ENCODE peak calls at places on chromosomes 4 and X, in nine cellular contexts. C, Z, K, H, M, A, N, B and E are unnamed samples. For H3K36me3, the result is how much of the 10 kb centered on the place peaks cover.

GRCh38 chr4:91965166-91965565 is 338.6 kb upstream of the GRID2 start:
- DNase-seq in C (no peak), Z (no peak), K (no peak), H (no peak), M (no peak), A (no peak), N (no peak), B (no peak), E (no peak)

GRCh38 chr4:148774134-148774533 is 331.9 kb upstream of the NR3C2 start:
- DNase-seq in C (no peak), Z (no peak), K (no peak), H (no peak), M (no peak), A (no peak), N (no peak), B (no peak), E (no peak)

GRCh38 chrX:15686818-15687685 is 22.4 kb upstream of the CLTRN start:
- DNase-seq in C (peak), Z (peak), K (peak), H (peak), M (peak), A (peak), N (no peak), B (peak), E (peak)

GRCh38 chr4:184635381-184635780 is 13.9 kb downstream of the CASP3 start:
- DNase-seq in C (no peak), Z (no peak), K (no peak), H (no peak), M (no peak), A (no peak), N (no peak), B (no peak), E (no peak)

GRCh38 chr4:26020896-26021295 is 106.9 kb downstream of the SMIM20 start:
- DNase-seq in C (peak), Z (no peak), K (no peak), H (peak), M (no peak), A (no peak), N (no peak), B (no peak), E (no peak)

GRCh38 chr4:39528056-39528465 is 822 bp upstream of the UGDH start:
- DNase-seq in C (peak), Z (no peak), K (no peak), H (peak), M (no peak), A (no peak), N (peak), B (no peak), E (no peak)

GRCh38 chrX:150162141-150162540 is 201.0 kb upstream of the MAMLD1 start:
- DNase-seq in C (no peak), Z (no peak), K (no peak), H (peak), M (no peak), A (no peak), N (no peak), B (no peak), E (no peak)

GRCh38 chrX:151505796-151506195 is 57.7 kb upstream of the PASD1 start:
- DNase-seq in C (no peak), Z (no peak), K (peak), H (peak), M (peak), A (no peak), N (no peak), B (peak), E (peak)

GRCh38 chrX:71545364-71545763 is 12.5 kb downstream of the OGT start:
- DNase-seq in C (no peak), Z (no peak), K (no peak), H (no peak), M (no peak), A (peak), N (no peak), B (no peak), E (no peak)

GRCh38 chrX:71546879-71547278 is 14.0 kb downstream of the OGT start:
- DNase-seq in C (no peak), Z (no peak), K (no peak), H (no peak), M (no peak), A (no peak), N (no peak), B (no peak), E (no peak)

GRCh38 chrX:71556026-71556425 is 22.2 kb upstream of the GCNA start:
- DNase-seq in C (no peak), Z (no peak), K (no peak), H (no peak), M (no peak), A (no peak), N (no peak), B (no peak), E (no peak)

GRCh38 chrX:71547339-71547738 is 14.4 kb downstream of the OGT start:
- DNase-seq in C (no peak), Z (no peak), K (peak), H (no peak), M (no peak), A (no peak), N (no peak), B (no peak), E (no peak)

GRCh38 chrX:71550578-71550977 is 17.7 kb downstream of the OGT start:
- DNase-seq in C (no peak), Z (no peak), K (no peak), H (no peak), M (no peak), A (no peak), N (no peak), B (no peak), E (no peak)
- H3K36me3 ChIP-seq in C (under half), Z (under half), K (under half), H (under half), M (under half), A (under half), N (half or more), B (half or more), E (half or more)

DNA sequence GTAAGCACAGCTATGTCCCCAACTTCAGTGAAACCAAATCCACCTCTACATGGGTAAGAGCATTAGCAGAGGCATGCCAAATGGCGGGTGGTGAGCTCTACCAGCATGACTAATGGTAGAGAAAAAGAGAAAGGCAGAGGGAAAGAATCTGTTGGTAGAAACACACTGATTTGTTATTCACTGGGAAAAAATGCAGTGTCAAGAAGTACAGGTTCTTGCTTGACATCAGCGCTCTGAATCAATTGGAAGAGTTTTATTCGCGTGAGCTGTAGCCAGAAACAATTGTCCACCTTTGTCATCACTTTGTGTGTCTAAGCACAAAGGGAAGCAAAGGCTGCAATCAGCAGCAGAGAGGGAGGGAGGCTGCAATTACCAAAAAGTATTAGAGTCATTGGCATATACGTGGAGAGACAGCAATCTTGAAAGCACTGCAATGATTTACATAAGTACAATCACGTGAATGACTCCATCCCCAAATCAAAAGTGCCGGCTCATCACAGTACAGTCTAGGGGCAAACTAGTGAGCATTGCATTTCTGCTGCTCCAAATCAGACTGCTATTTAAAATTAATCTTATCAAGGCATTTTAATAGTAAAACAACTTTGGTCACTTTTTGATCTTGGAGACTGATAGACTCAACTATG is 67.7 kb upstream of the HS3ST1 start:
- DNase-seq in C (peak), Z (no peak), K (no peak), H (no peak), M (no peak), A (no peak), N (no peak), B (no peak), E (no peak)
- H3K36me3 ChIP-seq in C (under half), Z (under half), K (under half), H (under half), M (under half), A (under half), N (under half), B (under half), E (under half)

DNA sequence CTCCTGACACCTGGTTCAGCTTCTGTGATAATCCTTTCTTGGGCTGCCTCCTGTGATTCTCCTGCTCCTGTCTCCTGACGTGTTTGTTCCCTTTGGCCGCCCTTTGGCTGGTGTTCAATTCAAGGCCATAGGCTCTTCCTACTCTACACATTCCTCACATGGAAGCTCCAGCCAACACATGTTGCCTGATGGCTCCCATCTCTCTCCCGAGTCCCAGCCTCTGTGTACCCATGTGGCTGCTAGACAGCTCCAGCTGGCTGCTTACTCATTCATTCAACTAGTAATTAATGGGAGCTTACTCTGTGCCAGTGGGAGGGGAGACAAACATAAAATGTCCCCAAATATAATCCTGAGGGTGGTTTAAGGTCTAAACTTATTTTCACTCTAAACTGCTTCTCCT is 9.2 kb upstream of the MED28 start:
- DNase-seq in C (peak), Z (no peak), K (no peak), H (no peak), M (no peak), A (no peak), N (no peak), B (no peak), E (no peak)
- H3K36me3 ChIP-seq in C (under half), Z (under half), K (under half), H (under half), M (under half), A (under half), N (half or more), B (half or more), E (under half)

GRCh38 chr4:142309772-142310171 is 536.3 kb downstream of the INPP4B start:
- DNase-seq in C (no peak), Z (no peak), K (no peak), H (no peak), M (no peak), A (no peak), N (no peak), B (no peak), E (no peak)

GRCh38 chr4:142311916-142312315 is 534.2 kb downstream of the INPP4B start:
- DNase-seq in C (no peak), Z (no peak), K (no peak), H (no peak), M (no peak), A (no peak), N (no peak), B (no peak), E (no peak)

GRCh38 chr4:142312391-142312790 is 533.7 kb downstream of the INPP4B start:
- DNase-seq in C (no peak), Z (no peak), K (no peak), H (no peak), M (no peak), A (no peak), N (no peak), B (no peak), E (no peak)

DNA sequence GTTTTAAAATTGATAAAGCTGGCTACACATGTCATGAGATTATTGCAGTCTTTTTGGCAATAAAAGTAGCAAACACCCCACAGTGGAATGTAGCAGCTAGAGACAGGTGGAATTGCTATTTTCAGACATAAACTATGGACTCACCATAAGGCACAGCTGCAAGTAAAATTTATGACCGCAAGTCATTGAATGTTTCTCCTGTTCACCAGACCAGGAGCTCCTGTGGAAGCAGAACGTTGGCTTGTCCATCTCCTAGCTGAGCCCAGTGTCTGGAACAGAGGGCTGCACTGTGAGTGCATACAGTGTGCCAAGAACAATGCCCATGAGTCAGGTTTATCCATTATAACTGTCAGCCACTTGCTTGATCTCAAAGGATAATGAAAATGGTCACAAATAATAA is 538.2 kb downstream of the INPP4B start:
- DNase-seq in C (no peak), Z (no peak), K (no peak), H (no peak), M (no peak), A (peak), N (no peak), B (no peak), E (peak)
- H3K36me3 ChIP-seq in C (under half), Z (under half), K (under half), H (under half), M (under half), A (under half), N (under half), B (under half), E (under half)

DNA sequence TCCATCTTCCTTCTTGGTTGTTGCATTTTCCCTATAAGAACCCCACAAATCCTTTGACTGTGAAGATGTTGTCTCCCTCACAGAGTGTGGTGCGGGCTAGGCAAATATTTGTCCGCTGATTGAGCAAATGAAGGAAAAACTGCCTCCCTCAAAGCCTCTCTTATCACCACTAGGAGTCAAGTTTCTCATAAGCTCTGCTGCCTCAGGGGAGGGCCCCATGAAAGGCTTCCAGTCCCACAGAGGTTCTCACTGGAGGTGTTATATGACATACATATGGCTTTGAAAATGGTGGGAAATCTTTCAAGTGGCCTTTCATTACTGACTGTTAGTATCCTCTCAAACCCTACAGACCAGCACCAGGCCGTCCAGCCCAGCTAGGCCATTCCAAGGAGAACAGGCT is 9.3 kb downstream of the VGLL1 start:
- DNase-seq in C (no peak), Z (no peak), K (no peak), H (no peak), M (no peak), A (no peak), N (no peak), B (peak), E (peak)
- H3K36me3 ChIP-seq in C (under half), Z (under half), K (under half), H (under half), M (under half), A (under half), N (under half), B (under half), E (under half)

GRCh38 chr4:77305766-77306165 is 148.8 kb downstream of the CCNG2 start:
- DNase-seq in C (no peak), Z (no peak), K (no peak), H (no peak), M (no peak), A (no peak), N (no peak), B (no peak), E (no peak)
- H3K36me3 ChIP-seq in C (under half), Z (under half), K (under half), H (under half), M (under half), A (under half), N (under half), B (under half), E (under half)

DNA sequence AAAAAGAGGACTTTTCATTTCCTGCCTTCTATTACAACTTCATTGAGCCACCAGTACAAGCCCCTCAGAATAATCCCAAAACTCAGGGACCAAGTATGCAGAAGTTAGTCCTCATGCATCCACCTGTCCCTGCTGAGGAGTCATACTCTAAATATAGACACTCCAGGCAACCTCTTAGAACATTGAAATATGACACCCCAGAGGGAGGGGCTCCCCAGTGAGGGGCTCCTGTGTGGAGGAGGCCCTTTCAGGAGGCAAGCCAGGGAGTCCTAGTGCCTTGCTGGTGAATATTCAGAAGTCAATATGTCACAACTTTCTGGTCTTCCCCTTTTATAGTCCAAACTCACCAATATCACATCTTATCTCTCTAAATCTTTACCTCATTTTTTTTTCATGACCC is 1.5 kb upstream of the ARMCX6 start:
- DNase-seq in C (peak), Z (no peak), K (peak), H (no peak), M (peak), A (no peak), N (no peak), B (peak), E (peak)
- H3K36me3 ChIP-seq in C (under half), Z (under half), K (under half), H (under half), M (under half), A (under half), N (under half), B (under half), E (under half)

GRCh38 chr4:82890913-82891727 is at the start of gene SEC31A:
- DNase-seq in C (peak), Z (peak), K (peak), H (peak), M (peak), A (peak), N (peak), B (peak), E (peak)

GRCh38 chr4:82890602-82890912 is 396 bp downstream of the SEC31A start:
- DNase-seq in C (no peak), Z (no peak), K (no peak), H (no peak), M (no peak), A (no peak), N (no peak), B (no peak), E (no peak)

GRCh38 chr4:82889287-82889686 is 1.7 kb downstream of the SEC31A start:
- DNase-seq in C (no peak), Z (no peak), K (no peak), H (peak), M (no peak), A (no peak), N (no peak), B (peak), E (no peak)

GRCh38 chr4:82885410-82885809 is 5.5 kb downstream of the SEC31A start:
- DNase-seq in C (no peak), Z (no peak), K (no peak), H (peak), M (no peak), A (no peak), N (no peak), B (no peak), E (no peak)

GRCh38 chr4:82886145-82886942 is 4.6 kb downstream of the SEC31A start:
- DNase-seq in C (no peak), Z (no peak), K (no peak), H (peak), M (no peak), A (no peak), N (no peak), B (no peak), E (no peak)
- H3K36me3 ChIP-seq in C (under half), Z (under half), K (under half), H (under half), M (under half), A (under half), N (under half), B (under half), E (under half)

GRCh38 chrX:6383911-6384310 is 151.0 kb downstream of the VCX3A start:
- DNase-seq in C (no peak), Z (no peak), K (no peak), H (no peak), M (no peak), A (no peak), N (no peak), B (no peak), E (no peak)
- H3K36me3 ChIP-seq in C (under half), Z (under half), K (under half), H (under half), M (under half), A (under half), N (under half), B (under half), E (under half)